ENCODE peak calls at places on chromosomes 2 and 18, in eight cellular contexts. H is lower leg skin, N is astrocyte of the spinal cord, D is brain microvascular endothelial cell, A is cardiac muscle cell, B is stomach, W is left lung, S is thyroid gland. Y is an unnamed sample.

GRCh38 chr2:12211326-12212170 is 465.1 kb downstream of the LPIN1 start:
- DNase-seq in H (no peak), S (no peak), D (no peak), N (no peak), W (no peak), A (no peak), B (no peak), Y (no peak)

GRCh38 chr2:44748-45341 is 1.5 kb downstream of the FAM110C start:
- DNase-seq in H (no peak), N (no peak), A (no peak), S (peak), D (no peak), W (peak), B (peak), Y (no peak)

GRCh38 chr2:77521931-77522470 is at the start of gene LRRTM4:
- DNase-seq in D (no peak), S (no peak), A (no peak), W (no peak), H (no peak), B (no peak), N (peak), Y (no peak)

GRCh38 chr2:85266424-85267041 is 61.3 kb downstream of the TGOLN2 start:
- DNase-seq in D (peak), W (peak), A (peak), B (peak), S (peak), N (peak), H (peak), Y (peak)

GRCh38 chr2:99926986-99927385 is 215.4 kb downstream of the AFF3 start:
- DNase-seq in A (no peak), B (no peak), S (no peak), H (no peak), N (peak), W (no peak), D (peak), Y (no peak)

GRCh38 chr2:129907256-129907973 is 72.1 kb upstream of the RAB6C start:
- DNase-seq in N (no peak), B (peak), W (no peak), S (no peak), H (peak), A (no peak), D (no peak), Y (no peak)

GRCh38 chr18:39453882-39454281 is 1888.3 kb upstream of the CELF4 start:
- DNase-seq in H (no peak), W (no peak), A (peak), S (peak), D (peak), N (peak), B (no peak), Y (no peak)

GRCh38 chr2:126881591-126881990 is 17.1 kb upstream of the TEX51 start:
- DNase-seq in N (no peak), S (no peak), A (no peak), H (peak), D (no peak), W (no peak), B (no peak), Y (no peak)

GRCh38 chr18:68150976-68151375 is 563.9 kb downstream of the TMX3 start:
- DNase-seq in A (no peak), W (no peak), D (no peak), S (no peak), N (no peak), B (no peak), H (no peak), Y (no peak)

GRCh38 chr2:7704296-7704865 is 787.2 kb downstream of the RNF144A start:
- DNase-seq in D (no peak), H (no peak), W (no peak), B (no peak), S (no peak), N (no peak), A (no peak), Y (no peak)

GRCh38 chr18:58177886-58178470 is 134.0 kb downstream of the NEDD4L start:
- DNase-seq in B (no peak), A (no peak), N (no peak), D (no peak), H (peak), W (no peak), S (no peak), Y (no peak)

GRCh38 chr2:108987111-108987510 is 1.9 kb downstream of the EDAR start:
- DNase-seq in S (no peak), B (no peak), A (no peak), N (no peak), D (no peak), H (no peak), W (no peak), Y (no peak)

GRCh38 chr2:180670302-180671003 is 310.0 kb upstream of the UBE2E3 start:
- DNase-seq in S (no peak), D (no peak), B (no peak), W (no peak), A (no peak), H (no peak), N (no peak), Y (no peak)

GRCh38 chr18:76436342-76436741 is 58.7 kb downstream of the ZNF516 start:
- DNase-seq in N (no peak), S (no peak), W (no peak), A (no peak), B (no peak), H (no peak), D (no peak), Y (no peak)

GRCh38 chr18:3596324-3597158 is 146.6 kb downstream of the TGIF1 start:
- DNase-seq in H (peak), W (no peak), S (peak), D (peak), A (no peak), B (peak), N (peak), Y (peak)

GRCh38 chr2:9497017-9497416 is 22.7 kb downstream of the IAH1 start:
- DNase-seq in B (no peak), W (no peak), D (no peak), A (no peak), N (no peak), H (no peak), S (no peak), Y (no peak)

GRCh38 chr2:9191044-9191481 is 15.5 kb upstream of the ASAP2 start:
- DNase-seq in H (peak), S (peak), A (peak), B (peak), W (peak), N (peak), D (peak), Y (no peak)

GRCh38 chr2:230809015-230809414 is 55.7 kb upstream of the ITM2C start:
- DNase-seq in D (no peak), W (no peak), B (no peak), N (no peak), H (no peak), S (no peak), A (no peak), Y (no peak)

GRCh38 chr2:230807686-230808085 is 57.1 kb upstream of the ITM2C start:
- DNase-seq in A (no peak), D (no peak), H (no peak), N (no peak), W (no peak), S (no peak), B (no peak), Y (peak)

GRCh38 chr2:230811508-230811907 is 53.2 kb upstream of the ITM2C start:
- DNase-seq in H (no peak), S (no peak), W (no peak), N (no peak), D (no peak), B (no peak), A (peak), Y (no peak)

GRCh38 chr2:230812041-230812440 is 52.7 kb upstream of the ITM2C start:
- DNase-seq in D (no peak), S (no peak), B (no peak), W (no peak), A (no peak), N (no peak), H (no peak), Y (no peak)

DNA sequence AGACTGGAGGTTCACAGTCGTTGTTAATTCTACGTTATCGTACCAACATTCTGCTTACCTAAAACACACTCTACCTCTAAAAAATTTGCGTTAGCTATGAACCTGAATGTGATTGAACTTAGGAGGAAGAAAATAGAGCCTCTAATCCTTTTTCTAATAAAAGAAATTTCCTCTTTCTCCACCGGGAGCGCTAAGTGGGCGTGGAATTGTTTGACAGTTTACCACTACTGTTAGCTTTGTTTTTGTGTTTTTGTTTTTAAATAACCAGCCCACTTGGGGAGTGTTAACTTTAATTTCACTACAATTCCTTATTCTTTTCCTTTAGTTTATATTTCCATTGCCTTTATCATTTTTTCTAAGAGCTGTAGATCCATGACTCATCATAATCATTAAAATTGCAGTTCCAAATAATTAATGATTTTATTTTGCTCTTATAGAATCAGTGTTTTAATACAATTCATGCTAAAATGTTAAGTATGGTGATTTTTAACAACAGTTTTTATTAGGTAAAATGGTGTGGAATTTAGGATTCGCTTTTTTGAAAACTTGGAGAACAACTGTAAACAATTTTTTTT is 55.0 kb upstream of the ITM2C start:
- DNase-seq in N (no peak), A (no peak), H (no peak), W (no peak), D (no peak), B (no peak), S (no peak), Y (no peak)
- TF ChIP-seq CTCF in N (peak), A (peak), H (no peak), W (no peak), D (peak), B (no peak), S (no peak), Y (no peak)

GRCh38 chr2:62407401-62407800 is 98.6 kb downstream of the TMEM17 start:
- DNase-seq in S (no peak), A (no peak), D (no peak), W (no peak), B (no peak), N (no peak), H (no peak), Y (no peak)

GRCh38 chr2:62404948-62405347 is 101.0 kb downstream of the TMEM17 start:
- DNase-seq in B (no peak), A (no peak), H (no peak), N (no peak), S (no peak), D (no peak), W (no peak), Y (no peak)

GRCh38 chr2:62407838-62408589 is 98.0 kb downstream of the TMEM17 start:
- DNase-seq in S (no peak), W (no peak), N (no peak), A (peak), D (no peak), B (no peak), H (no peak), Y (no peak)

GRCh38 chr2:62409442-62409841 is 96.6 kb downstream of the TMEM17 start:
- DNase-seq in N (peak), H (no peak), B (no peak), D (peak), S (no peak), A (no peak), W (no peak), Y (no peak)

DNA sequence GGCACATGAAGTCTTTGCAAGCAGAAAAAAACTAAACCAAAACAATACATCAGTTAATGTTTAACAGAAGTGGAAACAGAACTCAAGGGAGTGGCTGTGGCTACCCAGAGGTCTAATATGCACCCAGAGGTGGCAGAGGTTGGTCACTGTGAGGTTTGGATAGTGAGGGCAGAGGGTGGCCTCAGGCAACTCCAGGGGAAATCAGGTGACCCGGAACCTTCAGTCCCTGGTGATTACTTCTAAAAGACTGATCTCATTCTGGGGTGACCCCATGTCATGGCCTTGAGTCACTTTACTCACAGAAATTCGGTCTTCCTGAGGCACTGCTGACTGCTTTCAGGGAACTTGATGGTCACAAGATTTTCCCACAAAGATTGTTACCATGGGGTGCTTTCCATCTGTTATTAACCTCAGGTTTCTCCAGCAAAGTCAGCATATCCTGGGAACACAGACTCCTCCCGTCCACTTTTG is 99.4 kb downstream of the TMEM17 start:
- DNase-seq in H (no peak), N (no peak), D (no peak), W (no peak), S (no peak), B (peak), A (no peak), Y (no peak)
- H3K4me3 ChIP-seq in H (no peak), N (no peak), D (no peak), W (no peak), S (no peak), B (no peak), A (no peak), Y (no peak)

GRCh38 chr2:241218131-241219029 is 29.9 kb downstream of the ANO7 start:
- DNase-seq in A (peak), N (no peak), B (peak), D (no peak), W (peak), H (no peak), S (peak), Y (no peak)
- TF ChIP-seq CTCF in A (peak), N (no peak), B (no peak), D (peak), W (no peak), H (no peak), S (peak), Y (no peak)

GRCh38 chr2:230225486-230225885 is at the start of gene SP140:
- DNase-seq in S (peak), N (no peak), W (peak), A (no peak), H (peak), B (peak), D (no peak), Y (peak)
- H3K4me3 ChIP-seq in S (no peak), N (no peak), W (peak), A (no peak), H (no peak), B (no peak), D (no peak), Y (peak)